ENCODE peak calls at places on chromosomes 12 and 14, in eight cellular contexts. K is ureter, B is HCEC 1CT, F is Ammon's horn, E is hippocampal formation, Y is stomach, P is adipocyte, S is iris pigment epithelial cell. N is an unnamed sample.
A peak's percentile ranks its signal among the peaks of the same experiment; 100 is the strongest.

GRCh38 chr12:57727758-57728395 is 10.7 kb downstream of the AGAP2 start:
- DNase-seq in K (peak; percentile 42), Y (no peak), E (no peak), P (no peak), S (no peak), F (no peak), B (no peak), N (peak; percentile 28)

GRCh38 chr12:41189395-41190251 is 1.5 kb downstream of the PDZRN4 start:
- DNase-seq in S (peak; percentile 3), F (peak; percentile 33), K (no peak), P (peak; percentile 5), E (peak; percentile 29), B (no peak), Y (no peak), N (peak; percentile 40)

GRCh38 chr14:90387201-90387600 is 9.6 kb upstream of the CALM1 start:
- DNase-seq in F (no peak), P (no peak), K (no peak), B (no peak), S (peak; percentile 7), Y (no peak), E (no peak), N (no peak)

GRCh38 chr14:23494223-23494622 is 24.7 kb downstream of the NGDN start:
- DNase-seq in F (no peak), K (no peak), P (no peak), S (peak; percentile 80), B (peak; percentile 17), E (no peak), Y (no peak), N (peak; percentile 80)

GRCh38 chr14:71632440-71632946 is 299.7 kb upstream of the RGS6 start:
- DNase-seq in P (no peak), B (no peak), K (no peak), S (no peak), E (no peak), Y (no peak), F (no peak), N (no peak)

GRCh38 chr14:40630471-40630870 is 976.2 kb upstream of the LRFN5 start:
- DNase-seq in K (no peak), P (no peak), B (no peak), Y (no peak), S (no peak), F (no peak), E (no peak), N (no peak)

GRCh38 chr14:64692597-64693350 is 11.4 kb upstream of the PLEKHG3 start:
- DNase-seq in P (no peak), B (no peak), K (no peak), E (no peak), S (no peak), F (no peak), Y (peak; percentile 33), N (no peak)

GRCh38 chr14:99879401-99880295 is 86.4 kb downstream of the EML1 start:
- DNase-seq in K (no peak), B (peak; percentile 84), F (no peak), Y (no peak), S (peak; percentile 59), P (peak; percentile 89), E (no peak), N (peak; percentile 77)

GRCh38 chr12:46110928-46111699 is 120.7 kb upstream of the SCAF11 start:
- DNase-seq in K (no peak), P (no peak), B (no peak), E (no peak), Y (no peak), F (no peak), S (no peak), N (no peak)

GRCh38 chr12:60209521-60209920 is 613.7 kb downstream of the SLC16A7 start:
- DNase-seq in F (no peak), Y (no peak), K (no peak), E (no peak), S (no peak), B (no peak), P (no peak), N (no peak)

GRCh38 chr12:6089041-6089823 is 35.2 kb downstream of the VWF start:
- DNase-seq in E (no peak), Y (no peak), B (peak; percentile 20), P (peak; percentile 30), F (no peak), K (no peak), S (no peak), N (peak; percentile 31)

GRCh38 chr14:60349663-60350365 is 100.8 kb downstream of the PPM1A start:
- DNase-seq in P (peak; percentile 85), F (peak; percentile 59), S (peak; percentile 58), E (no peak), Y (peak; percentile 33), K (no peak), B (peak; percentile 37), N (peak; percentile 71)

GRCh38 chr12:128815779-128816642 is 7.7 kb downstream of the SLC15A4 start:
- DNase-seq in Y (no peak), P (no peak), E (no peak), K (no peak), S (no peak), B (no peak), F (no peak), N (no peak)

GRCh38 chr14:100294213-100294962 is 11.9 kb downstream of the SLC25A29 start:
- DNase-seq in P (no peak), B (no peak), E (no peak), Y (no peak), K (no peak), S (no peak), F (no peak), N (no peak)

GRCh38 chr14:50670196-50670875 is 2.2 kb upstream of the SAV1 start:
- DNase-seq in K (no peak), F (no peak), E (no peak), Y (no peak), P (no peak), S (peak; percentile 24), B (no peak), N (no peak)

GRCh38 chr12:47281667-47282171 is 202.0 kb upstream of the AMIGO2 start:
- DNase-seq in E (no peak), F (no peak), P (no peak), S (no peak), K (no peak), Y (no peak), B (no peak), N (no peak)

GRCh38 chr12:62738105-62738504 is 196.8 kb downstream of the PPM1H start:
- DNase-seq in S (peak; percentile 57), Y (no peak), P (no peak), B (peak; percentile 22), K (no peak), F (no peak), E (no peak), N (peak; percentile 52)

GRCh38 chr12:95548539-95549391 is 2.5 kb downstream of the USP44 start:
- DNase-seq in F (peak; percentile 68), K (peak; percentile 48), B (peak; percentile 15), Y (peak; percentile 48), E (peak; percentile 55), S (no peak), P (peak; percentile 39), N (peak; percentile 83)

GRCh38 chr12:54555670-54556257 is 6.4 kb downstream of the PDE1B start:
- DNase-seq in S (no peak), K (no peak), B (no peak), P (no peak), Y (no peak), E (no peak), F (no peak), N (no peak)

GRCh38 chr14:22226381-22226780 is 362.6 kb downstream of the DAD1 start:
- DNase-seq in F (no peak), K (no peak), P (no peak), S (peak; percentile 30), Y (no peak), B (peak; percentile 7), E (no peak), N (peak; percentile 6)

GRCh38 chr12:100959481-100959880 is 164.9 kb downstream of the ANO4 start:
- DNase-seq in B (peak; percentile 52), P (peak; percentile 55), S (peak; percentile 85), F (no peak), E (no peak), Y (no peak), K (no peak), N (peak; percentile 76)

GRCh38 chr14:36243183-36243582 is 66.7 kb upstream of the PTCSC3 start:
- DNase-seq in K (no peak), F (no peak), B (no peak), Y (no peak), E (no peak), S (no peak), P (no peak), N (no peak)

GRCh38 chr14:32251530-32251929 is 48.5 kb upstream of the RNU6-8 start:
- DNase-seq in S (no peak), E (no peak), F (no peak), P (no peak), Y (no peak), B (no peak), K (no peak), N (peak; percentile 17)

GRCh38 chr14:97349946-97350345 is 552.8 kb downstream of the VRK1 start:
- DNase-seq in Y (no peak), B (no peak), K (no peak), S (no peak), P (no peak), F (no peak), E (no peak), N (no peak)

GRCh38 chr12:89709994-89710872 is 1.6 kb upstream of the ATP2B1 start:
- DNase-seq in B (peak; percentile 53), S (peak; percentile 42), F (no peak), Y (peak; percentile 52), P (peak; percentile 69), K (peak; percentile 75), E (peak; percentile 71), N (no peak)

GRCh38 chr14:88901991-88902390 is 77.5 kb downstream of the TTC8 start:
- DNase-seq in F (no peak), E (no peak), Y (no peak), P (no peak), S (no peak), K (no peak), B (no peak), N (no peak)

GRCh38 chr14:67573268-67574010 is 26.6 kb downstream of the PIGH start:
- DNase-seq in P (no peak), B (no peak), F (no peak), S (no peak), K (no peak), E (no peak), Y (no peak), N (no peak)

GRCh38 chr12:20646239-20646827 is 48.8 kb upstream of the SLCO1C1 start:
- DNase-seq in P (peak; percentile 72), F (peak; percentile 58), K (no peak), B (peak; percentile 63), Y (no peak), S (peak; percentile 64), E (no peak), N (peak; percentile 59)

GRCh38 chr12:30329281-30329680 is 366.4 kb downstream of the IPO8 start:
- DNase-seq in P (peak; percentile 12), Y (no peak), F (no peak), E (no peak), B (peak; percentile 81), S (peak; percentile 56), K (no peak), N (peak; percentile 47)

GRCh38 chr12:26400627-26401026 is 205.3 kb downstream of the SSPN start:
- DNase-seq in Y (no peak), B (no peak), F (no peak), S (no peak), P (no peak), K (no peak), E (no peak), N (no peak)

GRCh38 chr14:64636208-64636979 is 67.8 kb upstream of the PLEKHG3 start:
- DNase-seq in P (peak; percentile 84), B (peak; percentile 64), K (peak; percentile 81), F (peak; percentile 86), E (peak; percentile 61), S (no peak), Y (peak; percentile 77), N (peak; percentile 78)

GRCh38 chr14:82366803-82367202 is 833.1 kb upstream of the SEL1L start:
- DNase-seq in E (no peak), F (no peak), S (no peak), P (no peak), K (no peak), B (no peak), Y (no peak), N (no peak)

GRCh38 chr14:46540986-46541385 is 110.6 kb downstream of the RPL10L start:
- DNase-seq in E (no peak), K (no peak), F (no peak), S (no peak), P (no peak), Y (no peak), B (no peak), N (no peak)

GRCh38 chr14:88518592-88519512 is 36.0 kb downstream of the PTPN21 start:
- DNase-seq in F (no peak), Y (no peak), K (no peak), E (no peak), S (peak; percentile 72), B (peak; percentile 78), P (peak; percentile 57), N (peak; percentile 42)

N was measured in astrocyte of the hippocampus.